ENCODE peak calls at places on chromosomes 12 and 14, in six cellular contexts. F is RKO, O is GM20000, C is COR-L47, H is EH, J is GM12892. N is an unnamed sample.

GRCh38 chr12:52821826-52822660 is 8.1 kb upstream of the KRT4 start:
- DNase-seq in O (no peak), C (no peak), J (no peak), F (no peak), H (peak), N (no peak)

GRCh38 chr12:27552886-27553560 is 29.0 kb downstream of the PPFIBP1 start:
- DNase-seq in F (no peak), J (no peak), C (no peak), H (no peak), O (no peak), N (no peak)

GRCh38 chr12:122506393-122506938 is 5.7 kb upstream of the ZCCHC8 start:
- DNase-seq in J (no peak), H (no peak), C (no peak), O (no peak), F (no peak), N (no peak)

GRCh38 chr12:44317651-44318126 is 481.8 kb downstream of the TMEM117 start:
- DNase-seq in J (no peak), O (peak), F (peak), H (peak), C (peak), N (peak)

GRCh38 chr12:16586350-16587109 is 19.4 kb downstream of the LMO3 start:
- DNase-seq in C (no peak), H (no peak), O (no peak), F (no peak), J (no peak), N (no peak)

GRCh38 chr12:84857809-84858208 is 54.8 kb downstream of the SLC6A15 start:
- DNase-seq in J (no peak), C (no peak), O (no peak), F (no peak), H (no peak), N (no peak)

GRCh38 chr12:22190-22529 is 44.4 kb upstream of the IQSEC3 start:
- DNase-seq in H (no peak), O (no peak), J (no peak), C (no peak), F (no peak), N (no peak)

GRCh38 chr12:111193511-111193910 is 175.4 kb downstream of the PHETA1 start:
- DNase-seq in J (no peak), H (no peak), F (no peak), O (no peak), C (no peak), N (no peak)

GRCh38 chr12:104154806-104155205 is 16.8 kb upstream of the NFYB start:
- DNase-seq in J (no peak), C (peak), O (no peak), H (no peak), F (no peak), N (no peak)

GRCh38 chr12:89450922-89451321 is 73.7 kb downstream of the GALNT4 start:
- DNase-seq in F (no peak), C (no peak), H (peak), J (no peak), O (no peak), N (no peak)

GRCh38 chr14:105014032-105014431 is 6.9 kb downstream of the CDCA4 start:
- DNase-seq in H (no peak), J (no peak), O (no peak), C (no peak), F (no peak), N (no peak)

GRCh38 chr12:24991209-24992049 is 42.5 kb upstream of the BCAT1 start:
- DNase-seq in C (peak), O (peak), H (peak), F (peak), J (no peak), N (peak)

GRCh38 chr12:44227601-44228000 is 391.7 kb downstream of the TMEM117 start:
- DNase-seq in H (peak), F (no peak), C (no peak), O (no peak), J (no peak), N (no peak)

GRCh38 chr14:92961567-92961855 is 38.6 kb downstream of the CHGA start:
- DNase-seq in F (no peak), J (no peak), C (no peak), O (no peak), H (no peak), N (no peak)

GRCh38 chr12:43758247-43758727 is 303 bp downstream of the PUS7L start:
- DNase-seq in O (no peak), F (peak), H (peak), J (peak), C (peak), N (no peak)

GRCh38 chr12:65568517-65568916 is 255.8 kb upstream of the HMGA2 start:
- DNase-seq in F (no peak), O (no peak), H (peak), J (no peak), C (no peak), N (no peak)

GRCh38 chr14:96660667-96661066 is 136.5 kb upstream of the VRK1 start:
- DNase-seq in F (no peak), C (peak), H (no peak), O (no peak), J (no peak), N (peak)

GRCh38 chr12:121810833-121811433 is 7.1 kb downstream of the SETD1B start:
- DNase-seq in H (no peak), J (no peak), O (no peak), C (no peak), F (no peak), N (no peak)

GRCh38 chr12:109673379-109673778 is 40.2 kb upstream of the FAM222A start:
- DNase-seq in H (no peak), J (no peak), O (no peak), C (no peak), F (no peak), N (no peak)

GRCh38 chr14:105045710-105046326 is 19.4 kb downstream of the GPR132 start:
- DNase-seq in C (peak), J (peak), F (peak), O (peak), H (peak), N (peak)

GRCh38 chr12:67425394-67425793 is 156.2 kb downstream of the CAND1 start:
- DNase-seq in J (no peak), H (no peak), F (no peak), C (no peak), O (no peak), N (no peak)

GRCh38 chr12:89183985-89184435 is 168.3 kb downstream of the DUSP6 start:
- DNase-seq in O (no peak), H (peak), F (no peak), C (no peak), J (no peak), N (no peak)

N was measured in erythroblast.